ENCODE peak calls at places on chromosomes 12 and 14, in eight cellular contexts. D is upper lobe of right lung; A is activated T-helper 9 cell treated with anti-CD3 and anti-CD28 coated beads, Interleukin-2, amount 50 U/mL, for 16 hours; I is H54; O is hippocampal formation; R is posterior cingulate gyrus; N is WTC11; S is A549. Z is an unnamed sample.

GRCh38 chr14:92362781-92363235 is 39.8 kb downstream of the SLC24A4 start:
- DNase-seq in D (no peak), A (no peak), I (peak; percentile 32), O (peak; percentile 37), R (no peak), N (no peak), S (peak; percentile 19), Z (peak; percentile 32)

GRCh38 chr12:1053690-1054089 is 62.7 kb downstream of the ERC1 start:
- DNase-seq in D (no peak), A (no peak), I (no peak), O (no peak), R (no peak), N (no peak), S (no peak), Z (no peak)

GRCh38 chr12:97862072-97862471 is 399.5 kb downstream of the RMST start:
- DNase-seq in D (no peak), A (no peak), I (no peak), O (no peak), R (no peak), N (no peak), S (no peak), Z (no peak)

GRCh38 chr12:47844264-47845020 is 24.7 kb upstream of the HDAC7 start:
- DNase-seq in D (peak; percentile 89), A (no peak), I (no peak), O (no peak), R (peak; percentile 88), N (no peak), S (no peak), Z (no peak)

GRCh38 chr14:23154876-23155587 is 28.4 kb downstream of the SLC7A8 start:
- DNase-seq in D (peak; percentile 81), A (no peak), I (peak; percentile 54), O (peak; percentile 48), R (peak; percentile 88), N (peak; percentile 44), S (peak; percentile 41), Z (peak; percentile 83)

GRCh38 chr14:78401866-78402265 is 231.7 kb downstream of the NRXN3 start:
- DNase-seq in D (no peak), A (no peak), I (no peak), O (no peak), R (no peak), N (no peak), S (no peak), Z (no peak)

GRCh38 chr14:79056879-79057278 is 886.7 kb downstream of the NRXN3 start:
- DNase-seq in D (no peak), A (no peak), I (no peak), O (no peak), R (no peak), N (no peak), S (no peak), Z (no peak)

GRCh38 chr12:114913871-114914801 is 230.2 kb upstream of the TBX3 start:
- DNase-seq in D (no peak), A (no peak), I (peak; percentile 14), O (no peak), R (no peak), N (no peak), S (peak; percentile 82), Z (no peak)

GRCh38 chr12:42698213-42698612 is 108.7 kb upstream of the PRICKLE1 start:
- DNase-seq in D (no peak), A (no peak), I (no peak), O (no peak), R (no peak), N (no peak), S (no peak), Z (no peak)

GRCh38 chr12:41709012-41709411 is 435.7 kb downstream of the GXYLT1 start:
- DNase-seq in D (no peak), A (no peak), I (no peak), O (no peak), R (no peak), N (no peak), S (no peak), Z (no peak)